ENCODE peak calls at places on chromosomes 12 and 14, in seven cellular contexts. V is iPS DF 19.7; H is KG1; U is nucleus accumbens; L is activated CD4-positive, CD25-positive, alpha-beta regulatory T cell; F is stimulated activated CD8-positive, alpha-beta memory T cell treated with anti-CD3 and anti-CD28 coated beads, Interleukin-12 subunit alpha, Interleukin-12 subunit beta, amount 100 ng/mL, for 1 hour; R is PC-9. W is an unnamed sample.

GRCh38 chr12:22626429-22626828 is 1.5 kb downstream of the ETNK1 start:
- DNase-seq in F (peak), L (no peak), V (no peak), U (no peak), H (no peak), R (no peak), W (no peak)

GRCh38 chr12:98895086-98895651 is 250.1 kb downstream of the APAF1 start:
- DNase-seq in R (no peak), F (no peak), U (peak), H (no peak), L (no peak), V (no peak), W (no peak)

GRCh38 chr14:74804219-74804825 is 41.2 kb downstream of the YLPM1 start:
- DNase-seq in U (peak), L (no peak), F (no peak), R (peak), V (no peak), H (no peak), W (no peak)

GRCh38 chr14:23639891-23640523 is 3.8 kb downstream of the DHRS2 start:
- DNase-seq in V (no peak), H (no peak), R (no peak), L (no peak), U (no peak), F (no peak), W (no peak)

GRCh38 chr14:61569783-61570182 is 125.5 kb upstream of the HIF1A start:
- DNase-seq in V (no peak), U (no peak), R (peak), H (peak), F (no peak), L (no peak), W (no peak)

GRCh38 chr12:112013601-112014402 is 576 bp downstream of the ERP29 start:
- DNase-seq in L (peak), V (peak), R (peak), H (no peak), F (peak), U (peak), W (peak)

GRCh38 chr12:46439793-46440511 is 67.4 kb upstream of the SLC38A2 start:
- DNase-seq in R (no peak), L (no peak), H (no peak), F (no peak), U (no peak), V (no peak), W (no peak)

GRCh38 chr14:96192975-96193805 is 11.4 kb upstream of the BDKRB2 start:
- DNase-seq in H (no peak), R (no peak), F (no peak), V (no peak), U (peak), L (no peak), W (no peak)

GRCh38 chr14:105351920-105352871 is 37.6 kb downstream of the PACS2 start:
- DNase-seq in U (peak), L (peak), F (peak), R (peak), H (peak), V (peak), W (peak)

GRCh38 chr12:10771132-10771733 is 31.2 kb downstream of the TAS2R7 start:
- DNase-seq in L (no peak), R (no peak), H (no peak), F (no peak), U (no peak), V (no peak), W (peak)

GRCh38 chr12:19755141-19755540 is 315.8 kb downstream of the AEBP2 start:
- DNase-seq in L (no peak), F (no peak), U (no peak), V (no peak), R (no peak), H (no peak), W (no peak)

GRCh38 chr12:19945559-19946485 is 422.5 kb upstream of the PDE3A start:
- DNase-seq in F (no peak), H (no peak), V (no peak), R (no peak), L (no peak), U (no peak), W (no peak)

GRCh38 chr12:31531908-31532307 is 59.0 kb downstream of the DENND5B start:
- DNase-seq in L (no peak), F (no peak), H (no peak), U (no peak), V (no peak), R (no peak), W (no peak)

GRCh38 chr14:81245771-81246170 is 25.0 kb upstream of the GTF2A1 start:
- DNase-seq in R (no peak), H (no peak), U (no peak), F (no peak), L (no peak), V (no peak), W (no peak)

GRCh38 chr14:91968280-91968679 is 20.8 kb upstream of the FBLN5 start:
- DNase-seq in U (no peak), L (peak), H (no peak), F (peak), V (no peak), R (no peak), W (no peak)

GRCh38 chr14:94355191-94355794 is 32.2 kb upstream of the SERPINA6 start:
- DNase-seq in V (peak), U (peak), H (no peak), F (no peak), L (no peak), R (no peak), W (no peak)

GRCh38 chr12:71107976-71108749 is 49.6 kb downstream of the TSPAN8 start:
- DNase-seq in L (no peak), V (no peak), R (no peak), H (no peak), U (no peak), F (no peak), W (no peak)

GRCh38 chr12:90010089-90010488 is 301.5 kb upstream of the ATP2B1 start:
- DNase-seq in R (no peak), V (no peak), H (no peak), F (no peak), U (no peak), L (no peak), W (no peak)

GRCh38 chr12:108803428-108804105 is 53.8 kb downstream of the SSH1 start:
- DNase-seq in F (peak), V (no peak), L (peak), R (peak), H (peak), U (peak), W (peak)

W was measured in NCI-H1417 treated with DMSO at 0.1 percent for 48 hours.